ENCODE peak calls at places on chromosomes 6 and 20, in six cellular contexts. H is Panc1, O is MM.1S, W is fibroblast of the aortic adventitia, L is dorsolateral prefrontal cortex, Y is IMR-90. S is an unnamed sample.

GRCh38 chr6:132730560-132730959 is 16.7 kb upstream of the VNN1 start:
- DNase-seq in L (no peak), Y (peak; percentile 94), O (no peak), H (peak; percentile 72), W (peak; percentile 34), S (no peak)

GRCh38 chr6:92887871-92888270 is 531.5 kb downstream of the EPHA7 start:
- DNase-seq in O (no peak), Y (no peak), W (no peak), L (no peak), H (no peak), S (no peak)

GRCh38 chr6:15443119-15443518 is 197.2 kb downstream of the JARID2 start:
- DNase-seq in Y (peak; percentile 94), H (no peak), L (no peak), O (no peak), W (peak; percentile 85), S (no peak)

GRCh38 chr6:157693867-157694266 is 129.2 kb upstream of the SNX9 start:
- DNase-seq in W (no peak), O (no peak), Y (no peak), H (no peak), L (no peak), S (no peak)

GRCh38 chr6:115740907-115741306 is 319.8 kb downstream of the FRK start:
- DNase-seq in L (no peak), O (no peak), Y (no peak), W (no peak), H (no peak), S (no peak)

GRCh38 chr6:144844596-144844995 is 559.5 kb downstream of the UTRN start:
- DNase-seq in L (no peak), W (no peak), O (no peak), H (no peak), Y (no peak), S (no peak)

GRCh38 chr6:167907837-167908681 is 81.3 kb downstream of the AFDN start:
- DNase-seq in W (peak; percentile 39), L (no peak), H (no peak), Y (peak; percentile 28), O (no peak), S (no peak)

GRCh38 chr20:53399592-53400335 is 193.9 kb downstream of the ZNF217 start:
- DNase-seq in H (no peak), Y (no peak), O (no peak), L (no peak), W (no peak), S (no peak)

GRCh38 chr20:33725607-33726264 is 5.6 kb upstream of the PXMP4 start:
- DNase-seq in H (no peak), O (no peak), Y (no peak), L (no peak), W (no peak), S (no peak)

GRCh38 chr20:8156603-8157079 is 24.6 kb downstream of the PLCB1 start:
- DNase-seq in H (no peak), W (peak; percentile 56), O (peak; percentile 78), Y (peak; percentile 59), L (no peak), S (no peak)

GRCh38 chr20:48489656-48490055 is 338.1 kb downstream of the PREX1 start:
- DNase-seq in O (no peak), Y (no peak), L (peak; percentile 81), W (no peak), H (no peak), S (no peak)

GRCh38 chr6:151692216-151692615 is 115.3 kb upstream of the ESR1 start:
- DNase-seq in Y (no peak), H (no peak), O (no peak), W (peak; percentile 54), L (no peak), S (no peak)

GRCh38 chr6:13617066-13617465 is 1.9 kb downstream of the NOL7 start:
- DNase-seq in Y (no peak), O (no peak), W (no peak), L (no peak), H (no peak), S (no peak)
- TF ChIP-seq CTCF in Y (no peak), O (no peak), W (no peak), L (no peak), H (no peak), S (no peak)

GRCh38 chr6:4598384-4598783 is 177.8 kb upstream of the CDYL start:
- DNase-seq in L (no peak), W (no peak), Y (peak; percentile 25), O (no peak), H (no peak), S (no peak)

GRCh38 chr6:4603856-4604369 is 172.3 kb upstream of the CDYL start:
- DNase-seq in O (no peak), L (no peak), W (no peak), H (no peak), Y (no peak), S (no peak)

GRCh38 chr6:4603291-4603690 is 172.9 kb upstream of the CDYL start:
- DNase-seq in L (no peak), Y (peak; percentile 67), H (no peak), O (no peak), W (peak; percentile 93), S (no peak)

GRCh38 chr6:4593891-4594445 is 182.2 kb upstream of the CDYL start:
- DNase-seq in Y (no peak), H (no peak), O (no peak), W (no peak), L (no peak), S (no peak)

GRCh38 chr6:4599924-4600323 is 176.3 kb upstream of the CDYL start:
- DNase-seq in H (no peak), W (peak; percentile 91), Y (peak; percentile 84), L (no peak), O (no peak), S (no peak)
- TF ChIP-seq CTCF in H (no peak), W (no peak), Y (no peak), L (no peak), O (no peak), S (no peak)

DNA sequence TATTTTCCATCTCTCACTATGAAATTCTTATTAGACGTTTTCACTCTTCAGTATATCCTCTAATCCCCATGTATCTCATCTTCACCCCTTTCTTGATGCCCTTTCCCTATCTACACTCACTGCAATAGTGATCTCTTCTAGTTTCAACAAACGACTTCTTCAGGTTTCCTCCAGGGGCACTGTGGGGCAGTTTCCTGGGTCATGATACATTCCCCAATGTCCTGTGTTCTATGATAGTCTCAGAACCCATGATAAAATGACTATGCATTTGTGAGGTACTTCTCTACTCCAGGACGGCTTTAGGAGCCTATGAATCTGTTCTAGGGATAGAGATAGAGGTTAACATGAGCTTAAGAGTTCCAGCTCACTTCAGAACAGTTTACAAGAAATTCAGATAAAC is 183.3 kb downstream of the FOXC1 start:
- DNase-seq in W (peak; percentile 28), O (peak; percentile 22), Y (peak; percentile 10), L (no peak), H (no peak), S (peak; percentile 28)
- TF ChIP-seq CTCF in W (peak; percentile 49), O (peak; percentile 56), Y (peak; percentile 29), L (no peak), H (peak; percentile 56), S (peak; percentile 46)

GRCh38 chr6:40524797-40525584 is 62.2 kb downstream of the LRFN2 start:
- DNase-seq in Y (no peak), O (no peak), H (no peak), W (no peak), L (no peak), S (no peak)
- TF ChIP-seq CTCF in Y (no peak), O (no peak), H (no peak), W (no peak), L (no peak), S (no peak)

GRCh38 chr20:3888622-3889488 is at the start of gene PANK2:
- DNase-seq in H (peak; percentile 96), W (peak; percentile 99), O (peak; percentile 98), L (peak; percentile 99), Y (peak; percentile 98), S (peak; percentile 99)
- TF ChIP-seq CTCF in H (no peak), W (peak; percentile 69), O (peak; percentile 30), L (peak; percentile 35), Y (peak; percentile 66), S (peak; percentile 52)

GRCh38 chr6:150613269-150613668 is 13.6 kb downstream of the PLEKHG1 start:
- DNase-seq in W (no peak), O (no peak), H (no peak), L (no peak), Y (no peak), S (no peak)
- TF ChIP-seq CTCF in W (no peak), O (no peak), H (no peak), L (no peak), Y (no peak), S (no peak)

S was measured in GM13977.